ENCODE peak calls at places on chromosome 19, in five cellular contexts. S is left lung, X is lower lobe of right lung, M is thyroid gland, Y is brain microvascular endothelial cell. P is an unnamed sample.

GRCh38 chr19:48878219-48879024 is 6.2 kb downstream of the PPP1R15A start:
- DNase-seq in M (no peak), S (no peak), Y (peak), X (peak), P (no peak)

GRCh38 chr19:13095393-13095784 is 7.3 kb downstream of the LYL1 start:
- DNase-seq in M (no peak), S (no peak), X (no peak), Y (no peak), P (no peak)

GRCh38 chr19:12603714-12604113 is 6.9 kb downstream of the ZNF490 start:
- DNase-seq in Y (no peak), S (no peak), M (no peak), X (no peak), P (no peak)

GRCh38 chr19:53906211-53907192 is 2.6 kb upstream of the CACNG7 start:
- DNase-seq in Y (no peak), S (peak), X (peak), M (no peak), P (peak)

GRCh38 chr19:12933287-12934072 is at the start of gene FARSA:
- DNase-seq in M (peak), S (peak), X (peak), Y (peak), P (peak)

GRCh38 chr19:1125601-1126533 is 22.1 kb downstream of the GPX4 start:
- DNase-seq in M (no peak), S (no peak), Y (no peak), X (peak), P (no peak)

GRCh38 chr19:51576850-51577249 is 5.8 kb downstream of the ZNF175 start:
- DNase-seq in M (no peak), X (no peak), Y (no peak), S (no peak), P (no peak)

GRCh38 chr19:3175761-3176714 is 2.5 kb upstream of the S1PR4 start:
- DNase-seq in S (peak), X (peak), M (peak), Y (no peak), P (no peak)

GRCh38 chr19:800360-801029 is 3.2 kb downstream of the PTBP1 start:
- DNase-seq in Y (no peak), M (peak), S (no peak), X (no peak), P (no peak)

GRCh38 chr19:51094696-51095279 is 12.1 kb upstream of the KLK14 start:
- DNase-seq in Y (no peak), M (peak), S (no peak), X (peak), P (no peak)

GRCh38 chr19:57165846-57166245 is 1.4 kb downstream of the DUXA start:
- DNase-seq in S (no peak), Y (no peak), M (no peak), X (no peak), P (no peak)

GRCh38 chr19:19062454-19063182 is 1.2 kb upstream of the SLC25A42 start:
- DNase-seq in M (peak), S (peak), Y (peak), X (no peak), P (no peak)

GRCh38 chr19:4391701-4392543 is 8.4 kb downstream of the SH3GL1 start:
- DNase-seq in S (no peak), X (no peak), M (peak), Y (no peak), P (no peak)

GRCh38 chr19:36436531-36436930 is 18.1 kb upstream of the ZFP82 start:
- DNase-seq in M (no peak), X (no peak), Y (peak), S (no peak), P (no peak)

GRCh38 chr19:45385392-45386221 is 15.2 kb upstream of the ERCC2 start:
- DNase-seq in X (no peak), Y (no peak), S (no peak), M (no peak), P (no peak)

GRCh38 chr19:13149628-13150186 is 468 bp downstream of the STX10 start:
- DNase-seq in X (peak), M (peak), Y (peak), S (peak), P (no peak)

GRCh38 chr19:14091086-14091884 is 734 bp upstream of the SAMD1 start:
- DNase-seq in S (peak), X (peak), Y (peak), M (peak), P (peak)

GRCh38 chr19:12983561-12984142 is 11.6 kb upstream of the NFIX start:
- DNase-seq in Y (peak), S (peak), X (peak), M (peak), P (peak)

GRCh38 chr19:27955484-27955883 is 1257.5 kb downstream of the UQCRFS1 start:
- DNase-seq in S (no peak), M (no peak), X (no peak), Y (no peak), P (no peak)

GRCh38 chr19:33125929-33126388 is 6.0 kb upstream of the WDR88 start:
- DNase-seq in Y (peak), X (no peak), S (no peak), M (peak), P (peak)

GRCh38 chr19:56866563-56866962 is 26.0 kb upstream of the PEG3 start:
- DNase-seq in M (peak), S (no peak), X (no peak), Y (no peak), P (no peak)

GRCh38 chr19:50531171-50531612 is 17.5 kb upstream of the ASPDH start:
- DNase-seq in M (no peak), X (no peak), S (no peak), Y (no peak), P (no peak)

GRCh38 chr19:2315121-2315817 is 7.3 kb upstream of the LINGO3 start:
- DNase-seq in Y (no peak), X (no peak), S (no peak), M (no peak), P (no peak)

GRCh38 chr19:3880471-3881271 is at the start of gene ATCAY:
- DNase-seq in S (no peak), M (no peak), X (no peak), Y (no peak), P (peak)

GRCh38 chr19:4986471-4986888 is 17.6 kb downstream of the KDM4B start:
- DNase-seq in M (peak), Y (no peak), S (no peak), X (no peak), P (no peak)

GRCh38 chr19:37353968-37354367 is 16.9 kb upstream of the ZNF527 start:
- DNase-seq in X (no peak), M (no peak), Y (no peak), S (no peak), P (no peak)

GRCh38 chr19:47228168-47228936 is 2.6 kb downstream of the BBC3 start:
- DNase-seq in X (peak), S (peak), M (peak), Y (no peak), P (no peak)

GRCh38 chr19:39765091-39766076 is 13.3 kb upstream of the LEUTX start:
- DNase-seq in M (peak), S (no peak), X (peak), Y (peak), P (no peak)

GRCh38 chr19:51421229-51422052 is 4.0 kb upstream of the SIGLEC10 start:
- DNase-seq in M (no peak), X (no peak), S (no peak), Y (no peak), P (no peak)

GRCh38 chr19:18782559-18783225 is 8.4 kb downstream of the COMP start:
- DNase-seq in M (no peak), Y (no peak), X (no peak), S (no peak), P (no peak)

GRCh38 chr19:3607398-3608078 is 863 bp upstream of the TBXA2R start:
- DNase-seq in M (peak), Y (no peak), X (peak), S (peak), P (no peak)

GRCh38 chr19:53647350-53647749 is 15.6 kb downstream of the DPRX start:
- DNase-seq in X (no peak), Y (no peak), S (no peak), M (no peak), P (no peak)

GRCh38 chr19:52214241-52214640 is 24.4 kb downstream of the PPP2R1A start:
- DNase-seq in S (no peak), M (no peak), X (no peak), Y (no peak), P (no peak)

GRCh38 chr19:19388568-19389555 is 16.6 kb upstream of the GATAD2A start:
- DNase-seq in Y (no peak), S (no peak), M (no peak), X (no peak), P (no peak)

GRCh38 chr19:19595171-19595701 is 23.3 kb downstream of the PBX4 start:
- DNase-seq in M (peak), X (peak), Y (peak), S (peak), P (no peak)

GRCh38 chr19:33297401-33298145 is 4.8 kb downstream of the CEBPA start:
- DNase-seq in X (no peak), Y (no peak), M (peak), S (no peak), P (no peak)

GRCh38 chr19:2561895-2562294 is 86.0 kb downstream of the GADD45B start:
- DNase-seq in X (peak), M (no peak), S (no peak), Y (no peak), P (no peak)

GRCh38 chr19:16419671-16420394 is 51.9 kb downstream of the EPS15L1 start:
- DNase-seq in X (no peak), M (no peak), Y (no peak), S (no peak), P (no peak)

GRCh38 chr19:30695171-30695875 is 323.1 kb downstream of the ZNF536 start:
- DNase-seq in S (no peak), X (no peak), M (no peak), Y (no peak), P (no peak)
- TF ChIP-seq CTCF in S (no peak), X (no peak), M (no peak), Y (peak), P (no peak)

GRCh38 chr19:41994521-41994971 is 516 bp upstream of the ATP1A3 start:
- DNase-seq in X (no peak), S (no peak), M (no peak), Y (no peak), P (peak)
- H3K4me3 ChIP-seq in X (peak), S (no peak), M (no peak), Y (no peak), P (peak)

GRCh38 chr19:29835447-29835846 is 23.7 kb downstream of the CCNE1 start:
- DNase-seq in Y (no peak), M (no peak), X (no peak), S (no peak), P (no peak)

GRCh38 chr19:29833614-29834261 is 21.9 kb downstream of the CCNE1 start:
- DNase-seq in X (no peak), S (no peak), M (no peak), Y (no peak), P (no peak)

GRCh38 chr19:29836409-29836825 is 24.6 kb downstream of the CCNE1 start:
- DNase-seq in S (no peak), X (no peak), Y (no peak), M (no peak), P (no peak)

GRCh38 chr19:29832801-29833200 is 21.0 kb downstream of the CCNE1 start:
- DNase-seq in S (no peak), Y (no peak), X (no peak), M (no peak), P (no peak)

GRCh38 chr19:29834991-29835390 is 23.2 kb downstream of the CCNE1 start:
- DNase-seq in X (no peak), S (no peak), M (no peak), Y (no peak), P (no peak)
- TF ChIP-seq CTCF in X (no peak), S (no peak), M (no peak), Y (no peak), P (no peak)

DNA sequence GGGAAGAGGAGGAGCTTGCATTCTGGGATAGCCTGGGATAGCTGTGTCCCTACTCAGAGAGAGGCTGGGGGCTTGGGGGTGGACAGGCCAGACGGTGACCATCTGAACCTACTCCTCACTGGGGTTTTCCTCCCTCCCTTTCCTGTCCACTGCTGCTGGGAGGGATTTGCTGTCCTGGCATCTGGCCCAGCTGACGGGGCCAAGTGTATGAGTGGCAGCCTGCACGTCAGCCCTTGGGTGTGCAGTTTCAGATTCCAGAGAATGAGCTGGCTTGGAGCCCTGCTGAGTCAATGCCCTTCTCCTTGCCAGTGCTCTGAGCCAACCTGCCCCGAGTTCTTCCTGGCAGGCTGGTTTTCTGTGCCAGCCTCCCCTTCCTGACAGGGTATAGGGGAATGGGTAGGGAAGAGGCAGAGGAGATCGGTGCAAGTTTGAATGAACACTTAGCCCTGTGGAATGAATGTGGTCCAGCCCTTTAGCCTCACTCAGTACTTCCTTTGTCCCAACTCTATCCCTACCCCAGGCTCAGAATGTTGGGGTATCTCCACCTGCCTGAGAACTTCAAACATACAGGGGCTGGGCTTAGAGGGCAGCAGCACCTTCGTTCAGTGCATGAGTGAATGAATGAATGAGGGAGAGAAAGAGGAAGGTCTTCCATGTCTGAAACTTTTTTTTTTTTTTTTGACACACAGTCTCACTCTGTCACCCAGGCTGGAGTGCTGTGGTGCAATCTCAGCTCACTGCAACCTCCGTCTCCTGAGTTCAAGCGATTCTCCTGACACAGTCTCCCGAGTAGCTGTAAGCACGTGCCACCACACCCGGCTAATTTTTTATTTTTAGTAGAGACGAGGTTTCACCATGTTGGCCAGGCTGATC is 1.8 kb upstream of the ANGPTL4 start:
- DNase-seq in M (peak), X (peak), Y (peak), S (peak), P (peak)
- H3K4me3 ChIP-seq in M (no peak), X (no peak), Y (no peak), S (no peak), P (peak)

DNA sequence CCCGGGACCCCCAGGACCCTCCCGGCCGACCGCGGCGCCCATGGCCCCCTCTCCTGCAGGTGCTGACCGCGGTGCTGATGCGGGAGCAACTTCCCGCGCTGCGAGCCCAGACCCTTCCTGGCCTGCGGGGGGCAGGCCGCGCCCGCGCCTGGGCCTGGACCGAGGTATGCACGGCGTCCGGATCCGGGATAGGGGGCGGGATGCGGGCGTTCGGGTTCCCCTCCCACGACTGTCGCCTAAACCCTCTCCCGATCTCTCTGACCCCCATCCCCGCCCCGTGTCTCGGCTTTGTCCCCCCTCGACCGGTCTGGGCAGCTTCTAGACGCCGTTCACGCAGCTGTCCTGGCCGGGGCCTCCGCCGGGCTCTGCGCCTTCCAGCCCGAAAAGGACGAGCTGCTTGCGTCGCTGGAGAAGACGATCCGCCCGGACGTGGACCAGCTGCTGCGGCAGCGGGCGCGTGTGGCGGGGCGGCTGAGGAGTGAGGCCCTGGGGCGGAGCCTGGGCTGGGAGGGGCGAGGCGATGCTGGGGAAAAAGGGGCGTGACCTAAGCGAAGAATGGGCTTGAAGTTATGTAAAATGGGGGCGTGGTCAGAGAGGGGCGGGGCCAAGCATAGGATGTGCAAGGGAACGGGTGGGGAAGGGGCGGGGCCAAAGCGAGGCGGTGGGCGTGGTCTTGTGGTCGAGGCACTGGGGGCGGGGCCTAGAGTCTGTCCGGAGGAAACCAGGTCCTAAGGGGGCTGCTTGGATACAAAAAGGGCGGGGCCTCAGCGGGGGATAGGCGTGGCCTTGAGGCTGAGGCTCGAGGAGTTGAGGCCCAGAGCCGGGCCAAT is 15.9 kb upstream of the COLGALT1 start:
- DNase-seq in Y (peak), S (peak), X (peak), M (peak), P (peak)
- TF ChIP-seq CTCF in Y (peak), S (no peak), X (peak), M (no peak), P (peak)

P was measured in dorsolateral prefrontal cortex.